ENCODE peak calls at places on chromosomes 12 and 14, in eight cellular contexts. M is activated CD4-positive, alpha-beta T cell treated with anti-CD3 and anti-CD28 coated beads, Interleukin-2, amount 10 ng/mL, durations not matched to agents 7 days and 5 days; B is substantia nigra; P is naive thymus-derived CD8-positive, alpha-beta T cell; E is GM23248; K is GM12891; Z is iPS DF 19.7; D is effector memory CD8-positive, alpha-beta T cell. N is an unnamed sample.

GRCh38 chr14:22419620-22420019 is 169.4 kb downstream of the DAD1 start:
- DNase-seq in P (no peak), E (no peak), D (no peak), Z (no peak), K (no peak), M (no peak), B (no peak), N (peak)

GRCh38 chr12:48958049-48958388 is 732 bp upstream of the ARF3 start:
- DNase-seq in M (no peak), E (no peak), Z (no peak), D (no peak), P (no peak), K (no peak), B (no peak), N (no peak)

GRCh38 chr14:55354500-55354899 is 57.1 kb downstream of the ATG14 start:
- DNase-seq in E (peak), B (no peak), P (peak), D (peak), M (peak), K (no peak), Z (peak), N (peak)

GRCh38 chr12:117111386-117112267 is 12.4 kb upstream of the TESC start:
- DNase-seq in B (no peak), E (no peak), K (no peak), D (no peak), P (no peak), Z (no peak), M (no peak), N (no peak)

GRCh38 chr14:58415636-58416559 is 11.4 kb downstream of the TIMM9 start:
- DNase-seq in E (peak), Z (no peak), D (no peak), M (no peak), P (no peak), B (no peak), K (no peak), N (no peak)

GRCh38 chr12:19186722-19187661 is 57.5 kb downstream of the PLEKHA5 start:
- DNase-seq in P (no peak), Z (no peak), K (no peak), D (no peak), E (peak), M (no peak), B (no peak), N (peak)

GRCh38 chr12:56634837-56635538 is 4.9 kb upstream of the BAZ2A start:
- DNase-seq in K (no peak), B (no peak), M (peak), D (peak), Z (peak), E (peak), P (peak), N (peak)

GRCh38 chr14:46279327-46279726 is 372.3 kb downstream of the RPL10L start:
- DNase-seq in D (no peak), M (no peak), B (no peak), E (no peak), K (no peak), P (no peak), Z (no peak), N (no peak)

GRCh38 chr12:67501362-67501761 is 147.2 kb upstream of the DYRK2 start:
- DNase-seq in E (no peak), K (no peak), D (no peak), M (no peak), B (no peak), P (no peak), Z (no peak), N (no peak)

GRCh38 chr12:70907412-70907811 is 13.1 kb downstream of the PTPRR start:
- DNase-seq in M (no peak), D (no peak), K (no peak), P (no peak), Z (no peak), B (no peak), E (no peak), N (no peak)

GRCh38 chr14:104895207-104895785 is 29.4 kb upstream of the PLD4 start:
- DNase-seq in D (no peak), Z (no peak), B (no peak), P (no peak), M (no peak), E (no peak), K (no peak), N (no peak)

GRCh38 chr12:98503593-98504367 is 11.6 kb upstream of the TMPO start:
- DNase-seq in K (peak), P (peak), D (peak), B (peak), Z (no peak), E (peak), M (peak), N (peak)

GRCh38 chr14:44657688-44658388 is 150.8 kb upstream of the FSCB start:
- DNase-seq in E (no peak), B (no peak), Z (no peak), D (no peak), M (no peak), P (no peak), K (no peak), N (no peak)

N was measured in endothelial cell of umbilical vein.